ENCODE peak calls at places on chromosomes 1 and 21, in ten cellular contexts. One of them, this sample, is unnamed.

GRCh38 chr1:85654066-85654782 is 54.0 kb downstream of the ZNHIT6 start:
- DNase-seq in prostate gland: no peak
- DNase-seq in adipocyte: peak; percentile 48
- DNase-seq in cardiac muscle cell: no peak
- DNase-seq in PC-3: peak; percentile 82
- DNase-seq in gastrocnemius medialis: no peak
- DNase-seq in thyroid gland: no peak
- DNase-seq in stomach: no peak
- DNase-seq in endodermal cell: no peak
- DNase-seq in ovary: no peak
- DNase-seq in this sample: no peak

GRCh38 chr1:247376659-247377058 is 39.3 kb upstream of the NLRP3 start:
- DNase-seq in prostate gland: no peak
- DNase-seq in PC-3: no peak
- DNase-seq in cardiac muscle cell: no peak
- DNase-seq in endodermal cell: peak; percentile 82
- DNase-seq in ovary: no peak
- DNase-seq in thyroid gland: no peak
- DNase-seq in gastrocnemius medialis: no peak
- DNase-seq in adipocyte: no peak
- DNase-seq in stomach: no peak
- DNase-seq in this sample: no peak

GRCh38 chr1:151822404-151822803 is 9.2 kb downstream of the RORC start:
- DNase-seq in PC-3: no peak
- DNase-seq in stomach: no peak
- DNase-seq in endodermal cell: no peak
- DNase-seq in cardiac muscle cell: no peak
- DNase-seq in gastrocnemius medialis: no peak
- DNase-seq in adipocyte: no peak
- DNase-seq in prostate gland: no peak
- DNase-seq in thyroid gland: no peak
- DNase-seq in ovary: no peak
- DNase-seq in this sample: no peak

GRCh38 chr1:221760895-221761294 is 19.0 kb upstream of the DUSP10 start:
- DNase-seq in ovary: no peak
- DNase-seq in thyroid gland: no peak
- DNase-seq in adipocyte: no peak
- DNase-seq in stomach: no peak
- DNase-seq in cardiac muscle cell: no peak
- DNase-seq in gastrocnemius medialis: no peak
- DNase-seq in PC-3: no peak
- DNase-seq in prostate gland: no peak
- DNase-seq in endodermal cell: no peak
- DNase-seq in this sample: no peak

GRCh38 chr1:2021550-2021949 is 2.4 kb downstream of the GABRD start:
- DNase-seq in endodermal cell: no peak
- DNase-seq in gastrocnemius medialis: no peak
- DNase-seq in cardiac muscle cell: no peak
- DNase-seq in adipocyte: no peak
- DNase-seq in stomach: no peak
- DNase-seq in ovary: no peak
- DNase-seq in PC-3: no peak
- DNase-seq in thyroid gland: no peak
- DNase-seq in prostate gland: no peak
- DNase-seq in this sample: no peak

GRCh38 chr1:45329445-45329844 is 2.8 kb downstream of the HPDL start:
- DNase-seq in PC-3: peak; percentile 56
- DNase-seq in endodermal cell: peak; percentile 84
- DNase-seq in adipocyte: no peak
- DNase-seq in stomach: no peak
- DNase-seq in cardiac muscle cell: no peak
- DNase-seq in thyroid gland: no peak
- DNase-seq in gastrocnemius medialis: no peak
- DNase-seq in prostate gland: no peak
- DNase-seq in ovary: no peak
- DNase-seq in this sample: no peak

GRCh38 chr1:85461216-85461945 is 3.6 kb downstream of the DDAH1 start:
- DNase-seq in endodermal cell: no peak
- DNase-seq in gastrocnemius medialis: no peak
- DNase-seq in thyroid gland: no peak
- DNase-seq in adipocyte: peak; percentile 70
- DNase-seq in prostate gland: no peak
- DNase-seq in cardiac muscle cell: no peak
- DNase-seq in stomach: no peak
- DNase-seq in PC-3: no peak
- DNase-seq in ovary: no peak
- DNase-seq in this sample: no peak

GRCh38 chr1:200665851-200666250 is 3.9 kb downstream of the DDX59 start:
- DNase-seq in gastrocnemius medialis: no peak
- DNase-seq in PC-3: no peak
- DNase-seq in cardiac muscle cell: no peak
- DNase-seq in thyroid gland: no peak
- DNase-seq in stomach: no peak
- DNase-seq in prostate gland: no peak
- DNase-seq in adipocyte: no peak
- DNase-seq in endodermal cell: peak; percentile 59
- DNase-seq in ovary: no peak
- DNase-seq in this sample: no peak

GRCh38 chr1:243316366-243316989 is 60.6 kb downstream of the SDCCAG8 start:
- DNase-seq in thyroid gland: peak; percentile 66
- DNase-seq in adipocyte: no peak
- DNase-seq in ovary: no peak
- DNase-seq in endodermal cell: peak; percentile 60
- DNase-seq in cardiac muscle cell: no peak
- DNase-seq in PC-3: no peak
- DNase-seq in gastrocnemius medialis: no peak
- DNase-seq in prostate gland: peak; percentile 10
- DNase-seq in stomach: no peak
- DNase-seq in this sample: no peak

GRCh38 chr1:24557711-24558121 is 1.8 kb downstream of the NCMAP start:
- DNase-seq in PC-3: no peak
- DNase-seq in thyroid gland: peak; percentile 34
- DNase-seq in prostate gland: no peak
- DNase-seq in ovary: no peak
- DNase-seq in endodermal cell: no peak
- DNase-seq in stomach: peak; percentile 49
- DNase-seq in cardiac muscle cell: no peak
- DNase-seq in gastrocnemius medialis: no peak
- DNase-seq in adipocyte: no peak
- DNase-seq in this sample: no peak

GRCh38 chr21:46060596-46061061 is 37.3 kb upstream of the COL6A2 start:
- DNase-seq in endodermal cell: peak; percentile 10
- DNase-seq in gastrocnemius medialis: peak; percentile 63
- DNase-seq in prostate gland: no peak
- DNase-seq in cardiac muscle cell: no peak
- DNase-seq in adipocyte: peak; percentile 97
- DNase-seq in PC-3: peak; percentile 99
- DNase-seq in ovary: peak; percentile 75
- DNase-seq in stomach: peak; percentile 37
- DNase-seq in thyroid gland: peak; percentile 40
- DNase-seq in this sample: peak; percentile 91

GRCh38 chr1:8902765-8903164 is 24.3 kb upstream of the ENO1 start:
- DNase-seq in PC-3: peak; percentile 27
- DNase-seq in gastrocnemius medialis: no peak
- DNase-seq in prostate gland: no peak
- DNase-seq in thyroid gland: no peak
- DNase-seq in cardiac muscle cell: no peak
- DNase-seq in adipocyte: peak; percentile 47
- DNase-seq in endodermal cell: no peak
- DNase-seq in stomach: no peak
- DNase-seq in ovary: no peak
- DNase-seq in this sample: no peak

GRCh38 chr1:177334276-177334675 is 163.5 kb downstream of the BRINP2 start:
- DNase-seq in cardiac muscle cell: peak; percentile 35
- DNase-seq in stomach: no peak
- DNase-seq in gastrocnemius medialis: no peak
- DNase-seq in endodermal cell: no peak
- DNase-seq in ovary: no peak
- DNase-seq in PC-3: peak; percentile 43
- DNase-seq in prostate gland: no peak
- DNase-seq in thyroid gland: no peak
- DNase-seq in adipocyte: peak; percentile 9
- DNase-seq in this sample: no peak

DNA sequence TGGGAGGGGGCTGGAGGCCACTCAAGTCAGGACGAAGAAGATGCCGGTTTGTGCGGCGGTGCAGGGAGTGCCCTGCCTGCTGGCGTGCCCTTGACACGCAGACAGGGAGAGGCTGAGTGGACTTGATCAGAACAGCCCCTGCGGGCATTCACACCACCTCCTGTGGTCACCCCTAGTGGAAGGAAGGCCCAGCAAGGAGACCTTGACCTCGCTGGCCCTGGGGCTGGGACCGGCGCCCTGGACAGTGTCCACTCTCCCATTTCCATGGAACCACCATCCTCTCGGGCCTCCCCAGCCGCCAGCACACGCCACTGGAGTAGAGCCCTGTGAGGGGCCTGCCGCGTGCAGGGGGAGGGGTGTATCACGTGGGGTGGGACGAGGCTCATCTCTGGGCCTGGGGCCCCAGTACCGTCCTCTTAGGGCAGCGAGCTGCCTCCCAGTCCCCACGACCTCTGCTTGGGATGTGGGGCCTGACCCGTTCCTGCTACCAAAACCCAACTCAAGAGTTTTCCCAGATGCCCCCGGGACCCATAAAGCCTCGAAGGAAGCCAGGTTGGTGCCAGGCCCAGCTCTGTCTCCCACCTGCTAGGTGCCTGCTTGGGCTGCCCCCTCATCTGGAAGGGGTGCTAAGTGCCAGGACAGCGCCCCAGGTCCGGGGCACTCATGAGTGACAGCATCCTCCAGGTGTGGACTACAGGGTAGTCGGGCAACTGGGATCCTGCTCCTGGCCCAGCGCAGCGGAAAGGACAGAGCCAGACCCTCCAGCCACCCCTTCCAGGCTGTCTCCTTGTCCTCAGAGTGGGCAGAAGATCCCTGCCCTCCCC is 62.8 kb downstream of the SLX9 start:
- DNase-seq in stomach: no peak
- DNase-seq in gastrocnemius medialis: no peak
- DNase-seq in adipocyte: no peak
- DNase-seq in thyroid gland: no peak
- DNase-seq in endodermal cell: no peak
- DNase-seq in prostate gland: no peak
- DNase-seq in cardiac muscle cell: no peak
- DNase-seq in ovary: no peak
- DNase-seq in PC-3: no peak
- DNase-seq in this sample: no peak
- H3K4me1 ChIP-seq in stomach: peaks cover 10% of the 10 kb centered on the region
- H3K4me1 ChIP-seq in gastrocnemius medialis: peaks cover 10% of the 10 kb centered on the region
- H3K4me1 ChIP-seq in adipocyte: peaks cover 15% of the 10 kb centered on the region
- H3K4me1 ChIP-seq in thyroid gland: no peaks in the 10 kb centered on the region
- H3K4me1 ChIP-seq in endodermal cell: peaks cover 13% of the 10 kb centered on the region
- H3K4me1 ChIP-seq in prostate gland: no peaks in the 10 kb centered on the region
- H3K4me1 ChIP-seq in cardiac muscle cell: no peaks in the 10 kb centered on the region
- H3K4me1 ChIP-seq in ovary: no peaks in the 10 kb centered on the region
- H3K4me1 ChIP-seq in PC-3: peaks cover 21% of the 10 kb centered on the region
- H3K4me1 ChIP-seq in this sample: peaks cover 23% of the 10 kb centered on the region

GRCh38 chr1:197919523-197920301 is 2.5 kb downstream of the LHX9 start:
- DNase-seq in ovary: no peak
- DNase-seq in cardiac muscle cell: no peak
- DNase-seq in endodermal cell: peak; percentile 77
- DNase-seq in gastrocnemius medialis: no peak
- DNase-seq in prostate gland: no peak
- DNase-seq in stomach: no peak
- DNase-seq in adipocyte: no peak
- DNase-seq in PC-3: no peak
- DNase-seq in thyroid gland: no peak
- DNase-seq in this sample: no peak
- H3K27me3 ChIP-seq in ovary: no peaks in the 10 kb centered on the region
- H3K27me3 ChIP-seq in cardiac muscle cell: peaks cover 97% of the 10 kb centered on the region
- H3K27me3 ChIP-seq in endodermal cell: peaks cover 97% of the 10 kb centered on the region
- H3K27me3 ChIP-seq in gastrocnemius medialis: peaks cover 91% of the 10 kb centered on the region
- H3K27me3 ChIP-seq in prostate gland: peaks cover 59% of the 10 kb centered on the region
- H3K27me3 ChIP-seq in stomach: peaks cover 83% of the 10 kb centered on the region
- H3K27me3 ChIP-seq in adipocyte: peaks cover 78% of the 10 kb centered on the region
- H3K27me3 ChIP-seq in PC-3: no peaks in the 10 kb centered on the region
- H3K27me3 ChIP-seq in thyroid gland: peaks cover 71% of the 10 kb centered on the region
- H3K27me3 ChIP-seq in this sample: peaks cover 63% of the 10 kb centered on the region

GRCh38 chr1:110345480-110345879 is 6.3 kb downstream of the RBM15 start:
- DNase-seq in adipocyte: no peak
- DNase-seq in ovary: no peak
- DNase-seq in endodermal cell: no peak
- DNase-seq in PC-3: no peak
- DNase-seq in stomach: no peak
- DNase-seq in cardiac muscle cell: no peak
- DNase-seq in gastrocnemius medialis: no peak
- DNase-seq in thyroid gland: no peak
- DNase-seq in prostate gland: no peak
- DNase-seq in this sample: no peak
- H3K4me3 ChIP-seq in adipocyte: no peak overlapping the region
- H3K4me3 ChIP-seq in ovary: no peak overlapping the region
- H3K4me3 ChIP-seq in endodermal cell: peak overlapping the region; percentile 97
- H3K4me3 ChIP-seq in PC-3: peak overlapping the region; percentile 92
- H3K4me3 ChIP-seq in stomach: no peak overlapping the region
- H3K4me3 ChIP-seq in cardiac muscle cell: no peak overlapping the region
- H3K4me3 ChIP-seq in gastrocnemius medialis: no peak overlapping the region
- H3K4me3 ChIP-seq in thyroid gland: no peak overlapping the region
- H3K4me3 ChIP-seq in prostate gland: no peak overlapping the region
- H3K4me3 ChIP-seq in this sample: no peak overlapping the region

GRCh38 chr21:31151156-31151555 is 112.9 kb upstream of the KRTAP19-8 start:
- DNase-seq in thyroid gland: no peak
- DNase-seq in adipocyte: no peak
- DNase-seq in cardiac muscle cell: no peak
- DNase-seq in gastrocnemius medialis: no peak
- DNase-seq in ovary: no peak
- DNase-seq in prostate gland: no peak
- DNase-seq in endodermal cell: no peak
- DNase-seq in PC-3: no peak
- DNase-seq in stomach: no peak
- DNase-seq in this sample: no peak
- H3K4me1 ChIP-seq in thyroid gland: no peaks in the 10 kb centered on the region
- H3K4me1 ChIP-seq in adipocyte: no peaks in the 10 kb centered on the region
- H3K4me1 ChIP-seq in cardiac muscle cell: no peaks in the 10 kb centered on the region
- H3K4me1 ChIP-seq in gastrocnemius medialis: no peaks in the 10 kb centered on the region
- H3K4me1 ChIP-seq in ovary: no peaks in the 10 kb centered on the region
- H3K4me1 ChIP-seq in prostate gland: no peaks in the 10 kb centered on the region
- H3K4me1 ChIP-seq in endodermal cell: no peaks in the 10 kb centered on the region
- H3K4me1 ChIP-seq in PC-3: no peaks in the 10 kb centered on the region
- H3K4me1 ChIP-seq in stomach: no peaks in the 10 kb centered on the region
- H3K4me1 ChIP-seq in this sample: no peaks in the 10 kb centered on the region